ENCODE peak calls at places on chromosomes 3 and 15, in eight cellular contexts. One of them, this sample, is unnamed.

GRCh38 chr3:169662215-169663070 is 1.1 kb downstream of the MECOM start:
- DNase-seq in RWPE1: peak; percentile 65
- DNase-seq in progenitor cell of endocrine pancreas: peak; percentile 94
- DNase-seq in GM10248: peak; percentile 61
- DNase-seq in glutamatergic neuron: peak; percentile 81
- DNase-seq in choroid plexus epithelial cell: peak; percentile 56
- DNase-seq in WTC11: peak; percentile 90
- DNase-seq in heart left ventricle: peak; percentile 84
- DNase-seq in this sample: no peak

GRCh38 chr3:129622418-129622872 is 16.0 kb upstream of the PLXND1 start:
- DNase-seq in RWPE1: no peak
- DNase-seq in progenitor cell of endocrine pancreas: no peak
- DNase-seq in GM10248: no peak
- DNase-seq in glutamatergic neuron: no peak
- DNase-seq in choroid plexus epithelial cell: no peak
- DNase-seq in WTC11: no peak
- DNase-seq in heart left ventricle: peak; percentile 53
- DNase-seq in this sample: no peak

GRCh38 chr3:61632568-61633175 is 71.3 kb downstream of the PTPRG start:
- DNase-seq in RWPE1: no peak
- DNase-seq in progenitor cell of endocrine pancreas: no peak
- DNase-seq in GM10248: no peak
- DNase-seq in glutamatergic neuron: no peak
- DNase-seq in choroid plexus epithelial cell: peak; percentile 38
- DNase-seq in WTC11: no peak
- DNase-seq in heart left ventricle: no peak
- DNase-seq in this sample: no peak

GRCh38 chr3:186413615-186414415 is 51.8 kb upstream of the DGKG start:
- DNase-seq in RWPE1: no peak
- DNase-seq in progenitor cell of endocrine pancreas: peak; percentile 30
- DNase-seq in GM10248: peak; percentile 41
- DNase-seq in glutamatergic neuron: peak; percentile 70
- DNase-seq in choroid plexus epithelial cell: no peak
- DNase-seq in WTC11: peak; percentile 45
- DNase-seq in heart left ventricle: peak; percentile 29
- DNase-seq in this sample: peak; percentile 86

GRCh38 chr15:86077070-86077469 is 2.6 kb upstream of the AGBL1 start:
- DNase-seq in RWPE1: no peak
- DNase-seq in progenitor cell of endocrine pancreas: no peak
- DNase-seq in GM10248: no peak
- DNase-seq in glutamatergic neuron: no peak
- DNase-seq in choroid plexus epithelial cell: no peak
- DNase-seq in WTC11: no peak
- DNase-seq in heart left ventricle: no peak
- DNase-seq in this sample: no peak

GRCh38 chr3:13092621-13093339 is 19.6 kb upstream of the IQSEC1 start:
- DNase-seq in RWPE1: no peak
- DNase-seq in progenitor cell of endocrine pancreas: no peak
- DNase-seq in GM10248: no peak
- DNase-seq in glutamatergic neuron: no peak
- DNase-seq in choroid plexus epithelial cell: no peak
- DNase-seq in WTC11: no peak
- DNase-seq in heart left ventricle: peak; percentile 86
- DNase-seq in this sample: no peak

GRCh38 chr3:183766745-183767606 is 58.4 kb downstream of the MAP6D1 start:
- DNase-seq in RWPE1: peak; percentile 74
- DNase-seq in progenitor cell of endocrine pancreas: peak; percentile 54
- DNase-seq in GM10248: peak; percentile 73
- DNase-seq in glutamatergic neuron: peak; percentile 81
- DNase-seq in choroid plexus epithelial cell: peak; percentile 88
- DNase-seq in WTC11: peak; percentile 80
- DNase-seq in heart left ventricle: peak; percentile 74
- DNase-seq in this sample: peak; percentile 93

GRCh38 chr15:96326551-96327154 is 3.8 kb upstream of the NR2F2 start:
- DNase-seq in RWPE1: no peak
- DNase-seq in progenitor cell of endocrine pancreas: no peak
- DNase-seq in GM10248: no peak
- DNase-seq in glutamatergic neuron: peak; percentile 52
- DNase-seq in choroid plexus epithelial cell: peak; percentile 71
- DNase-seq in WTC11: peak; percentile 60
- DNase-seq in heart left ventricle: no peak
- DNase-seq in this sample: no peak

GRCh38 chr15:47551079-47551478 is 166.2 kb upstream of the SEMA6D start:
- DNase-seq in RWPE1: no peak
- DNase-seq in progenitor cell of endocrine pancreas: no peak
- DNase-seq in GM10248: no peak
- DNase-seq in glutamatergic neuron: no peak
- DNase-seq in choroid plexus epithelial cell: peak; percentile 23
- DNase-seq in WTC11: peak; percentile 43
- DNase-seq in heart left ventricle: no peak
- DNase-seq in this sample: no peak

GRCh38 chr3:195811756-195812155 is at the start of gene MUC4:
- DNase-seq in RWPE1: no peak
- DNase-seq in progenitor cell of endocrine pancreas: no peak
- DNase-seq in GM10248: no peak
- DNase-seq in glutamatergic neuron: peak; percentile 62
- DNase-seq in choroid plexus epithelial cell: no peak
- DNase-seq in WTC11: peak; percentile 50
- DNase-seq in heart left ventricle: no peak
- DNase-seq in this sample: no peak

GRCh38 chr3:41073190-41073589 is 126.1 kb upstream of the CTNNB1 start:
- DNase-seq in RWPE1: peak; percentile 9
- DNase-seq in progenitor cell of endocrine pancreas: no peak
- DNase-seq in GM10248: no peak
- DNase-seq in glutamatergic neuron: no peak
- DNase-seq in choroid plexus epithelial cell: peak; percentile 33
- DNase-seq in WTC11: no peak
- DNase-seq in heart left ventricle: no peak
- DNase-seq in this sample: no peak

GRCh38 chr15:53384417-53384816 is 375.0 kb downstream of the WDR72 start:
- DNase-seq in RWPE1: no peak
- DNase-seq in progenitor cell of endocrine pancreas: no peak
- DNase-seq in GM10248: no peak
- DNase-seq in glutamatergic neuron: peak; percentile 20
- DNase-seq in choroid plexus epithelial cell: no peak
- DNase-seq in WTC11: peak; percentile 54
- DNase-seq in heart left ventricle: no peak
- DNase-seq in this sample: no peak

GRCh38 chr3:165513715-165514711 is 317.8 kb upstream of the SLITRK3 start:
- DNase-seq in RWPE1: no peak
- DNase-seq in progenitor cell of endocrine pancreas: no peak
- DNase-seq in GM10248: no peak
- DNase-seq in glutamatergic neuron: no peak
- DNase-seq in choroid plexus epithelial cell: no peak
- DNase-seq in WTC11: no peak
- DNase-seq in heart left ventricle: no peak
- DNase-seq in this sample: no peak

GRCh38 chr15:72173401-72173800 is 24.2 kb downstream of the GRAMD2A start:
- DNase-seq in RWPE1: no peak
- DNase-seq in progenitor cell of endocrine pancreas: no peak
- DNase-seq in GM10248: no peak
- DNase-seq in glutamatergic neuron: no peak
- DNase-seq in choroid plexus epithelial cell: no peak
- DNase-seq in WTC11: no peak
- DNase-seq in heart left ventricle: no peak
- DNase-seq in this sample: peak; percentile 49

GRCh38 chr15:62173215-62173614 is 8.1 kb upstream of the C2CD4B start:
- DNase-seq in RWPE1: no peak
- DNase-seq in progenitor cell of endocrine pancreas: no peak
- DNase-seq in GM10248: no peak
- DNase-seq in glutamatergic neuron: no peak
- DNase-seq in choroid plexus epithelial cell: peak; percentile 18
- DNase-seq in WTC11: no peak
- DNase-seq in heart left ventricle: peak; percentile 79
- DNase-seq in this sample: no peak

GRCh38 chr3:45100998-45101407 is 45.2 kb downstream of the CDCP1 start:
- DNase-seq in RWPE1: no peak
- DNase-seq in progenitor cell of endocrine pancreas: no peak
- DNase-seq in GM10248: no peak
- DNase-seq in glutamatergic neuron: no peak
- DNase-seq in choroid plexus epithelial cell: peak; percentile 93
- DNase-seq in WTC11: no peak
- DNase-seq in heart left ventricle: no peak
- DNase-seq in this sample: no peak

DNA sequence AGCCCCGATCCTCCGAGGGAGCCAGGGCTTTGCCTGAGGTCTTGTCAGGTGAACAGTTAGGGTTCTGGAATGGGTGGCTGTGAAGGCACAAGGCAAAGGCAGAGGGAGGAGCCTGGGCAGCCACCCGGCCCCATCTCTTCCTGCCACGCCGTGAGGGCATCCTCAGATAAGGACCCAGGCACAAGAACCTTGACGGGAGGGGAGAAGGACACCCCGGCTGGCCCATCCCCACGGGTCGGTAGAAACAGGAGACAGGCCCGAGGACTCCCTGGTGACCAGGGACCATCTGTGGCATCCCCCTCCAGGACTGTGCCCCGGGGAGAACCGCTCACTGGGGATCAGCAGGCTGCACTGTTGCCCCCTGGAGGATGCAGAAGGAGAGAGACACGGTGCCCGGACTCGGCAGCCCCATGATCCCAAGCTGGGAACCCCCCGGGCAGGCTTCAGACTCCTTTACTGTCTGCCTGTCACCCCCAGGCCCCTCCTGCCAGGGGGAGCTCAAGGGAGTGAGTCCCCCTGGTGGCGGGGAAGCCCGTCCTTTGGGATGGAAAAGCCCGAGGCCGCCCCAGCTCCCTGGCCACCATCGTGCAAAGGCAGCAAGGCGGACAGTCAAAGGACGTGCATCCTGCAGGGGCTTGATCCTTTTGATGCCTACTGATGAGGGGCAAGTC is 12.3 kb upstream of the PCSK6 start:
- DNase-seq in RWPE1: peak; percentile 35
- DNase-seq in progenitor cell of endocrine pancreas: peak; percentile 45
- DNase-seq in GM10248: peak; percentile 81
- DNase-seq in glutamatergic neuron: peak; percentile 40
- DNase-seq in choroid plexus epithelial cell: peak; percentile 13
- DNase-seq in WTC11: peak; percentile 66
- DNase-seq in heart left ventricle: no peak
- DNase-seq in this sample: peak; percentile 88
- TF ChIP-seq CTCF in RWPE1: no peak
- TF ChIP-seq CTCF in progenitor cell of endocrine pancreas: peak; percentile 67
- TF ChIP-seq CTCF in GM10248: peak; percentile 46
- TF ChIP-seq CTCF in glutamatergic neuron: peak; percentile 46
- TF ChIP-seq CTCF in choroid plexus epithelial cell: peak; percentile 57
- TF ChIP-seq CTCF in WTC11: peak; percentile 27
- TF ChIP-seq CTCF in heart left ventricle: peak; percentile 47
- TF ChIP-seq CTCF in this sample: no peak

DNA sequence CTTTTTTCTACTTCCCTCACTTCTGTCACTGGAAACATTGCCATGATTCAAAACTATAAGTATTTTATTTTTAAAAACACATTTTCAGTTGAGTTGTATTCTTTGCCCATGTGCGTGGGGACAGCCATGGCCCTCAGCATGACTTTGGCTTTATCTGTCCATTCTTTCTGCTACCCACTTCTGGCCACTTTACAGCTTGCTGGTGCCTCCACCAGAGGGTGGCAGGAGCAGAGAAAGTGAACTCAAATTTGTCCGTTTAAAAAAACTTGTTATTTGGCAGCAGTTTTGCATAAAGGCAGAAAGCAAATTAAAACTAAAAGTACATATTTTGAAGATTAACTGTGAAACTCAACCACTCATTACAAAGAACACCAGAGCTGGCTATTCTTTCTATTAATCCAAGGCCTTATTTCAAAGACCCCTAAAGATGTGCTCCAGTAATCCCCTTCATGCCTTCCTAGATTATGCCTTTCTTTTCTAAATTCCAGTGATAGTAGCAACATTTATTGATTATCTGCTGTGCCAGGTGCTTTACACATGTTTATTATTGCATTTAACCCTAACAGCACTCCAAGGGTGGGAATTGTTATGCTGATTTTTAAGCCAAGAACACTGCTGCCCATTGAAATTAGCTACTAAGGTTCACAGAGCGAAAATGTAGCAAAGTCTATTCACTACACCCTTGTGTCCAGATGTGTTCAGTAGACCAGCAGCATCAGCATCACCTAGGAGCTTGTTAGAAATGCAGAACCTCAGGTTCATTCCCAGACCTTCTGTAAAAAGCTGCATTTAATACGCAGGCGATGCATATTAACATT is 134.8 kb downstream of the THRB start:
- DNase-seq in RWPE1: no peak
- DNase-seq in progenitor cell of endocrine pancreas: no peak
- DNase-seq in GM10248: no peak
- DNase-seq in glutamatergic neuron: no peak
- DNase-seq in choroid plexus epithelial cell: no peak
- DNase-seq in WTC11: no peak
- DNase-seq in heart left ventricle: no peak
- DNase-seq in this sample: no peak
- TF ChIP-seq CTCF in RWPE1: no peak
- TF ChIP-seq CTCF in progenitor cell of endocrine pancreas: peak; percentile 26
- TF ChIP-seq CTCF in GM10248: no peak
- TF ChIP-seq CTCF in glutamatergic neuron: no peak
- TF ChIP-seq CTCF in choroid plexus epithelial cell: peak; percentile 36
- TF ChIP-seq CTCF in WTC11: no peak
- TF ChIP-seq CTCF in heart left ventricle: peak; percentile 30
- TF ChIP-seq CTCF in this sample: no peak

GRCh38 chr15:90191795-90192494 is 9.2 kb upstream of the SEMA4B start:
- DNase-seq in RWPE1: peak; percentile 58
- DNase-seq in progenitor cell of endocrine pancreas: no peak
- DNase-seq in GM10248: peak; percentile 60
- DNase-seq in glutamatergic neuron: no peak
- DNase-seq in choroid plexus epithelial cell: peak; percentile 64
- DNase-seq in WTC11: no peak
- DNase-seq in heart left ventricle: peak; percentile 69
- DNase-seq in this sample: peak; percentile 93
- TF ChIP-seq CTCF in RWPE1: no peak
- TF ChIP-seq CTCF in progenitor cell of endocrine pancreas: no peak
- TF ChIP-seq CTCF in GM10248: no peak
- TF ChIP-seq CTCF in glutamatergic neuron: no peak
- TF ChIP-seq CTCF in choroid plexus epithelial cell: no peak
- TF ChIP-seq CTCF in WTC11: no peak
- TF ChIP-seq CTCF in heart left ventricle: no peak
- TF ChIP-seq CTCF in this sample: no peak

GRCh38 chr15:98708191-98708590 is 59.9 kb downstream of the IGF1R start:
- DNase-seq in RWPE1: no peak
- DNase-seq in progenitor cell of endocrine pancreas: no peak
- DNase-seq in GM10248: no peak
- DNase-seq in glutamatergic neuron: no peak
- DNase-seq in choroid plexus epithelial cell: no peak
- DNase-seq in WTC11: no peak
- DNase-seq in heart left ventricle: no peak
- DNase-seq in this sample: no peak

GRCh38 chr15:98703291-98703690 is 55.0 kb downstream of the IGF1R start:
- DNase-seq in RWPE1: no peak
- DNase-seq in progenitor cell of endocrine pancreas: no peak
- DNase-seq in GM10248: no peak
- DNase-seq in glutamatergic neuron: no peak
- DNase-seq in choroid plexus epithelial cell: no peak
- DNase-seq in WTC11: no peak
- DNase-seq in heart left ventricle: no peak
- DNase-seq in this sample: no peak

GRCh38 chr15:98705070-98705469 is 56.7 kb downstream of the IGF1R start:
- DNase-seq in RWPE1: no peak
- DNase-seq in progenitor cell of endocrine pancreas: no peak
- DNase-seq in GM10248: no peak
- DNase-seq in glutamatergic neuron: no peak
- DNase-seq in choroid plexus epithelial cell: no peak
- DNase-seq in WTC11: no peak
- DNase-seq in heart left ventricle: no peak
- DNase-seq in this sample: no peak

GRCh38 chr15:98706986-98707385 is 58.6 kb downstream of the IGF1R start:
- DNase-seq in RWPE1: no peak
- DNase-seq in progenitor cell of endocrine pancreas: no peak
- DNase-seq in GM10248: no peak
- DNase-seq in glutamatergic neuron: no peak
- DNase-seq in choroid plexus epithelial cell: no peak
- DNase-seq in WTC11: no peak
- DNase-seq in heart left ventricle: no peak
- DNase-seq in this sample: no peak

GRCh38 chr15:98706387-98706786 is 58.0 kb downstream of the IGF1R start:
- DNase-seq in RWPE1: no peak
- DNase-seq in progenitor cell of endocrine pancreas: no peak
- DNase-seq in GM10248: no peak
- DNase-seq in glutamatergic neuron: no peak
- DNase-seq in choroid plexus epithelial cell: no peak
- DNase-seq in WTC11: no peak
- DNase-seq in heart left ventricle: no peak
- DNase-seq in this sample: no peak
- TF ChIP-seq CTCF in RWPE1: no peak
- TF ChIP-seq CTCF in progenitor cell of endocrine pancreas: no peak
- TF ChIP-seq CTCF in GM10248: no peak
- TF ChIP-seq CTCF in glutamatergic neuron: no peak
- TF ChIP-seq CTCF in choroid plexus epithelial cell: no peak
- TF ChIP-seq CTCF in WTC11: no peak
- TF ChIP-seq CTCF in heart left ventricle: no peak
- TF ChIP-seq CTCF in this sample: no peak

This sample was measured in lower leg skin.